ENCODE peak calls at places on chromosomes 3 and 15, in eight cellular contexts. I is foreskin fibroblast, A is thyroid gland, E is body of pancreas, Z is GM12864, C is mammary epithelial cell, F is mucosa of descending colon, B is kidney epithelial cell. L is an unnamed sample.

GRCh38 chr3:194382196-194382891 is 12.8 kb upstream of the LRRC15 start:
- DNase-seq in E (no peak), A (no peak), C (no peak), B (no peak), Z (no peak), I (no peak), F (no peak), L (no peak)

GRCh38 chr15:76993114-76993715 is 1.7 kb upstream of the PSTPIP1 start:
- DNase-seq in E (no peak), B (no peak), Z (no peak), A (no peak), C (no peak), F (peak), I (no peak), L (no peak)

GRCh38 chr15:78070049-78070698 is 7.3 kb downstream of the TBC1D2B start:
- DNase-seq in C (no peak), I (no peak), F (peak), B (no peak), E (no peak), Z (no peak), A (no peak), L (no peak)

GRCh38 chr3:66609660-66610547 is 109.1 kb upstream of the LRIG1 start:
- DNase-seq in I (peak), B (peak), Z (no peak), A (peak), C (peak), F (peak), E (peak), L (no peak)

GRCh38 chr15:89928421-89928820 is 15.7 kb upstream of the ARPIN start:
- DNase-seq in E (no peak), C (no peak), Z (no peak), A (no peak), I (no peak), F (no peak), B (no peak), L (no peak)

GRCh38 chr3:183481582-183481981 is 53.2 kb upstream of the MCF2L2 start:
- DNase-seq in A (no peak), F (no peak), C (peak), B (no peak), Z (no peak), E (no peak), I (no peak), L (no peak)

GRCh38 chr15:60633426-60633968 is 154.6 kb upstream of the ICE2 start:
- DNase-seq in B (no peak), C (no peak), Z (no peak), F (no peak), E (no peak), A (peak), I (no peak), L (no peak)

GRCh38 chr3:158509891-158510290 is 61.1 kb upstream of the MLF1 start:
- DNase-seq in C (peak), B (no peak), F (no peak), A (no peak), E (no peak), I (no peak), Z (no peak), L (no peak)

GRCh38 chr15:87369269-87369668 is 887.3 kb downstream of the NTRK3 start:
- DNase-seq in I (peak), Z (no peak), B (peak), E (no peak), F (no peak), A (no peak), C (peak), L (no peak)

GRCh38 chr15:68304611-68305337 is 27.2 kb downstream of the FEM1B start:
- DNase-seq in Z (no peak), A (no peak), B (no peak), E (no peak), I (no peak), F (peak), C (peak), L (no peak)

GRCh38 chr3:67526246-67526645 is 128.2 kb downstream of the SUCLG2 start:
- DNase-seq in E (no peak), Z (no peak), B (no peak), A (no peak), C (peak), F (no peak), I (peak), L (no peak)

GRCh38 chr3:114362815-114363214 is 69.0 kb downstream of the TIGIT start:
- DNase-seq in Z (no peak), E (no peak), F (no peak), C (peak), B (no peak), A (no peak), I (peak), L (no peak)

GRCh38 chr3:150149651-150150051 is 179.0 kb upstream of the PFN2 start:
- DNase-seq in A (peak), I (peak), F (no peak), B (no peak), C (peak), E (no peak), Z (no peak), L (peak)

GRCh38 chr3:11944052-11944673 is 60.0 kb upstream of the SYN2 start:
- DNase-seq in E (peak), B (no peak), A (peak), C (peak), F (no peak), I (peak), Z (no peak), L (peak)

GRCh38 chr3:126136428-126137220 is 43.8 kb downstream of the ALDH1L1 start:
- DNase-seq in C (no peak), B (no peak), F (peak), I (no peak), E (peak), Z (no peak), A (no peak), L (no peak)

GRCh38 chr15:90529369-90530249 is at the start of gene CRTC3:
- DNase-seq in I (peak), Z (no peak), B (no peak), E (peak), A (peak), F (peak), C (peak), L (no peak)

GRCh38 chr3:182508896-182509295 is 284.4 kb upstream of the ATP11B start:
- DNase-seq in F (no peak), E (no peak), Z (no peak), B (no peak), I (no peak), C (no peak), A (no peak), L (no peak)

GRCh38 chr15:88648357-88649214 is 9.8 kb downstream of the ISG20 start:
- DNase-seq in Z (no peak), A (peak), C (peak), F (peak), E (peak), B (peak), I (peak), L (no peak)

GRCh38 chr15:56337084-56337725 is 28.0 kb upstream of the TEX9 start:
- DNase-seq in Z (no peak), C (no peak), E (no peak), B (no peak), I (no peak), F (no peak), A (no peak), L (no peak)

GRCh38 chr3:102750322-102750721 is 315.5 kb downstream of the ZPLD1 start:
- DNase-seq in F (no peak), I (no peak), C (no peak), B (no peak), A (no peak), E (no peak), Z (no peak), L (no peak)

GRCh38 chr3:51891242-51892039 is 11.7 kb downstream of the IQCF1 start:
- DNase-seq in A (no peak), I (no peak), Z (no peak), C (no peak), E (no peak), F (no peak), B (no peak), L (no peak)

GRCh38 chr3:6260551-6261191 is 600.2 kb upstream of the GRM7 start:
- DNase-seq in B (no peak), C (no peak), F (no peak), I (no peak), E (no peak), A (no peak), Z (no peak), L (no peak)

GRCh38 chr15:92714071-92714456 is 58.5 kb upstream of the FAM174B start:
- DNase-seq in I (peak), Z (no peak), A (peak), C (peak), F (no peak), B (no peak), E (no peak), L (no peak)

GRCh38 chr3:127455541-127456450 is 134.7 kb downstream of the TPRA1 start:
- DNase-seq in B (no peak), E (peak), Z (no peak), I (peak), F (peak), C (peak), A (peak), L (no peak)

GRCh38 chr3:127258733-127259132 is 29.1 kb downstream of the PRR20G start:
- DNase-seq in C (no peak), Z (no peak), A (no peak), E (no peak), I (no peak), F (no peak), B (no peak), L (no peak)

GRCh38 chr3:78732471-78732870 is 1035.3 kb downstream of the ROBO1 start:
- DNase-seq in F (no peak), I (no peak), A (no peak), B (no peak), E (no peak), C (no peak), Z (no peak), L (no peak)

GRCh38 chr3:15797600-15798303 is at the start of gene ANKRD28:
- DNase-seq in I (peak), Z (no peak), B (peak), C (peak), A (no peak), E (no peak), F (no peak), L (no peak)

GRCh38 chr15:73972984-73973682 is 19.0 kb downstream of the STOML1 start:
- DNase-seq in C (peak), B (no peak), F (peak), I (peak), A (peak), E (peak), Z (no peak), L (peak)

GRCh38 chr15:65423977-65424679 is 1.4 kb upstream of the IGDCC4 start:
- DNase-seq in B (no peak), C (no peak), F (no peak), I (peak), E (no peak), A (no peak), Z (no peak), L (no peak)

GRCh38 chr3:146594843-146595482 is 10.2 kb downstream of the PLSCR5 start:
- DNase-seq in B (no peak), Z (no peak), E (no peak), A (no peak), I (peak), F (no peak), C (no peak), L (no peak)
- TF ChIP-seq CTCF in B (peak), Z (no peak), E (peak), A (peak), I (peak), F (no peak), C (peak), L (peak)

DNA sequence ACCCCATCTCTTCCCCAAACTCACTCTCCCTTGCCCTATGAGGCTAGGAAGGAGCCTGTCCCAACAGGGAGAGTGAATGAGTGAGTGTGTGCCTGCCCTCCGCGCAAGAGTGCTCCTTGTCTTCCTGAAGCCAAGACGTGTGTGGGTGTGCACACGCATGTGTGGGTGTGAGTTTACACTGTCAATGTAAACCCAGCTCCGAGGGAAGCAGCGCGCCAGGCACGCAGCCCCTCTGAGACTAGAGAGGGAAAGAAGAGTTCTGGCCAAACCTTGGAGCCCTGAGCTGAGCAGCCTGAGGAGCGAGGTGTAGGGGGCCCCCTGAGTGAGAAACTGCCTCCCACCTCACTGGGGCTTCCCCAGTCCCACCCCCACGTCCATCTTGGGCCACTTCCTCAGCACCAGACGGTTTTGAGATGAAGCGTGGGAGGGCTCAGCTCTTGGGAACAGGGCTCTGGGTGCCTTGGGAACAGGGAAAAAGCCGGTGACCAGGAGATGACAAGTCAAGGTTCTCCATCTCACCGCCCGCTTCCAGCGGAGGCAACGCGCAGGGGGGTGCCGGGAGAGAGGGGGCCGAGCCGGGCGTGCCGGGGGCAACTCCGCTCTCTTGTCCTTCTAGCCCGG is 5.1 kb downstream of the MECOM start:
- DNase-seq in I (no peak), C (no peak), E (peak), A (no peak), Z (no peak), F (no peak), B (no peak), L (no peak)
- H3K4me3 ChIP-seq in I (no peak), C (no peak), E (no peak), A (peak), Z (no peak), F (no peak), B (peak), L (no peak)

GRCh38 chr15:98796685-98797084 is 148.3 kb downstream of the IGF1R start:
- DNase-seq in F (no peak), A (peak), C (no peak), E (no peak), Z (no peak), I (no peak), B (no peak), L (no peak)
- TF ChIP-seq CTCF in F (no peak), A (no peak), C (no peak), E (no peak), Z (no peak), I (no peak), B (no peak), L (peak)

DNA sequence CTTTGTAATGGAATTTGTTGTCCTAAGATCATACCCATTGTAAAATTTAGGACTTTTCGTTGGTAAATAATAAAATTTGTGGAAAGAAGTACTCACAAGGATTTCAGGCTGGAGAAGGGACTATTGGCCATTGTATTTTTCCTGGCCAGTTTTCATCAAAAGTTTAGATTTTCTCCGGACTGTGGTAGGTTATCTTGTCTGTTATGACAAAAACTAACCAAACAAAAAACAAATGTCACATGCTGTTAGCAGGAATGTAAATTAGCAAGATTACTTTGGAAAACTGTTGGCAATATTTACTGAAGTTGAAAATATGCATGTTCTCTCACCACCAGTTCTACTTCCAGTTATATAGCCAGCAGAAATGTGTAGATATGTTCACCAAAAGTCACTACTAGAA is 27.8 kb downstream of the PDE8A start:
- DNase-seq in C (no peak), E (no peak), B (no peak), F (no peak), I (no peak), A (no peak), Z (no peak), L (no peak)
- H3K4me3 ChIP-seq in C (no peak), E (no peak), B (no peak), F (no peak), I (no peak), A (no peak), Z (no peak), L (no peak)

L was measured in LNCaP clone FGC.